ENCODE peak calls at places on chromosomes 4 and X, in eight cellular contexts. G is iPS-NIHi11, N is H54, E is GDM1, K is MG63, P is globus pallidus, Q is OCI-M1, T is dorsolateral prefrontal cortex. U is an unnamed sample.

GRCh38 chr4:95539056-95539455 is 9.7 kb downstream of the UNC5C start:
- DNase-seq in G (no peak), N (no peak), E (no peak), K (no peak), P (peak), Q (peak), T (no peak), U (no peak)

GRCh38 chrX:55490121-55490520 is 473 bp upstream of the USP51 start:
- DNase-seq in G (peak), N (no peak), E (no peak), K (no peak), P (no peak), Q (no peak), T (no peak), U (no peak)

GRCh38 chr4:135238940-135239339 is 1037.4 kb upstream of the PABPC4L start:
- DNase-seq in G (no peak), N (no peak), E (no peak), K (no peak), P (no peak), Q (no peak), T (no peak), U (no peak)

GRCh38 chr4:173520921-173521473 is 9.0 kb downstream of the HAND2 start:
- DNase-seq in G (no peak), N (no peak), E (no peak), K (no peak), P (no peak), Q (no peak), T (no peak), U (no peak)

GRCh38 chr4:146132445-146132844 is 43.1 kb upstream of the LSM6 start:
- DNase-seq in G (no peak), N (no peak), E (no peak), K (no peak), P (no peak), Q (no peak), T (no peak), U (no peak)

GRCh38 chr4:7134737-7135388 is 57.5 kb upstream of the SORCS2 start:
- DNase-seq in G (no peak), N (peak), E (peak), K (peak), P (peak), Q (peak), T (no peak), U (no peak)

GRCh38 chr4:10461091-10461849 is 4.0 kb upstream of the ZNF518B start:
- DNase-seq in G (peak), N (no peak), E (peak), K (peak), P (peak), Q (peak), T (peak), U (peak)

GRCh38 chr4:112523008-112523440 is 7.0 kb upstream of the NEUROG2 start:
- DNase-seq in G (peak), N (no peak), E (no peak), K (peak), P (no peak), Q (peak), T (no peak), U (no peak)

GRCh38 chrX:1316527-1316926 is 20.1 kb upstream of the IL3RA start:
- DNase-seq in G (no peak), N (no peak), E (peak), K (peak), P (peak), Q (peak), T (no peak), U (no peak)

GRCh38 chr4:87819281-87819919 is 13.4 kb upstream of the MEPE start:
- DNase-seq in G (peak), N (no peak), E (no peak), K (peak), P (no peak), Q (peak), T (no peak), U (peak)

GRCh38 chr4:24104173-24104572 is 214.3 kb upstream of the PPARGC1A start:
- DNase-seq in G (no peak), N (no peak), E (no peak), K (no peak), P (no peak), Q (no peak), T (no peak), U (no peak)

GRCh38 chrX:21963226-21963625 is 22.7 kb downstream of the SMS start:
- DNase-seq in G (no peak), N (no peak), E (no peak), K (no peak), P (peak), Q (no peak), T (no peak), U (no peak)

GRCh38 chrX:71111141-71111843 is at the start of gene IL2RG:
- DNase-seq in G (no peak), N (no peak), E (peak), K (no peak), P (no peak), Q (peak), T (no peak), U (no peak)

GRCh38 chr4:8549352-8549931 is 30.8 kb upstream of the GPR78 start:
- DNase-seq in G (no peak), N (no peak), E (no peak), K (no peak), P (no peak), Q (no peak), T (no peak), U (no peak)

GRCh38 chr4:109915385-109916002 is 2.8 kb downstream of the EGF start:
- DNase-seq in G (no peak), N (no peak), E (no peak), K (no peak), P (no peak), Q (no peak), T (no peak), U (peak)

GRCh38 chr4:159105761-159106243 is 2.9 kb downstream of the RAPGEF2 start:
- DNase-seq in G (no peak), N (no peak), E (no peak), K (peak), P (peak), Q (peak), T (no peak), U (no peak)

GRCh38 chr4:150852237-150852636 is 162.8 kb downstream of the LRBA start:
- DNase-seq in G (no peak), N (no peak), E (no peak), K (no peak), P (peak), Q (peak), T (no peak), U (no peak)

GRCh38 chr4:57013529-57014120 is 34.9 kb downstream of the POLR2B start:
- DNase-seq in G (no peak), N (no peak), E (no peak), K (no peak), P (no peak), Q (no peak), T (no peak), U (no peak)

GRCh38 chr4:36192922-36193321 is 51.4 kb downstream of the ARAP2 start:
- DNase-seq in G (no peak), N (no peak), E (no peak), K (no peak), P (no peak), Q (no peak), T (no peak), U (no peak)

GRCh38 chrX:119760026-119760902 is 1.9 kb downstream of the SOWAHD start:
- DNase-seq in G (no peak), N (no peak), E (no peak), K (no peak), P (no peak), Q (no peak), T (no peak), U (no peak)

GRCh38 chr4:180794352-180794751 is 1448.8 kb upstream of the TENM3 start:
- DNase-seq in G (no peak), N (no peak), E (no peak), K (no peak), P (no peak), Q (peak), T (no peak), U (no peak)

GRCh38 chr4:4374388-4375098 is 12.4 kb upstream of the NSG1 start:
- DNase-seq in G (no peak), N (no peak), E (no peak), K (no peak), P (no peak), Q (no peak), T (no peak), U (no peak)

GRCh38 chrX:38856670-38857069 is 55.4 kb downstream of the MID1IP1 start:
- DNase-seq in G (no peak), N (no peak), E (no peak), K (no peak), P (no peak), Q (no peak), T (no peak), U (no peak)

GRCh38 chr4:138259801-138260200 is 17.7 kb upstream of the SLC7A11 start:
- DNase-seq in G (no peak), N (no peak), E (no peak), K (no peak), P (no peak), Q (peak), T (no peak), U (no peak)

GRCh38 chrX:40908026-40908425 is 172.7 kb upstream of the MED14 start:
- DNase-seq in G (no peak), N (no peak), E (no peak), K (no peak), P (no peak), Q (no peak), T (no peak), U (no peak)

GRCh38 chrX:102516314-102516936 is at the start of gene TMSB15A:
- DNase-seq in G (peak), N (peak), E (no peak), K (peak), P (peak), Q (no peak), T (peak), U (peak)

GRCh38 chr4:78880874-78881492 is 58.3 kb downstream of the PAQR3 start:
- DNase-seq in G (no peak), N (no peak), E (no peak), K (no peak), P (no peak), Q (peak), T (no peak), U (no peak)

GRCh38 chr4:7226993-7227392 is 34.7 kb downstream of the SORCS2 start:
- DNase-seq in G (no peak), N (no peak), E (peak), K (no peak), P (no peak), Q (peak), T (no peak), U (no peak)